ENCODE peak calls at places on chromosomes 16 and 17, in six cellular contexts. Q is ovary, U is HFF-Myc, A is ascending aorta, H is fibroblast of lung, P is fibroblast of pulmonary artery. E is an unnamed sample.
A peak's percentile ranks its signal among the peaks of the same experiment; 100 is the strongest.

GRCh38 chr16:67157892-67158635 is 1.6 kb downstream of the TRADD start:
- DNase-seq in P (no peak), U (no peak), Q (no peak), A (no peak), H (no peak), E (no peak)

GRCh38 chr17:29597361-29598172 is 4.6 kb downstream of the ANKRD13B start:
- DNase-seq in H (no peak), Q (peak; percentile 37), U (no peak), A (no peak), P (no peak), E (no peak)

GRCh38 chr16:69035375-69035774 is 70.1 kb upstream of the HAS3 start:
- DNase-seq in H (no peak), U (no peak), P (no peak), A (no peak), Q (no peak), E (no peak)

GRCh38 chr17:57559634-57560387 is 185.3 kb downstream of the CCDC182 start:
- DNase-seq in H (no peak), A (no peak), Q (no peak), P (no peak), U (no peak), E (no peak)

GRCh38 chr17:17994271-17994670 is 21.6 kb downstream of the DRC3 start:
- DNase-seq in A (no peak), U (no peak), P (peak; percentile 33), Q (peak; percentile 36), H (peak; percentile 38), E (peak; percentile 24)

GRCh38 chr17:73363788-73364522 is 52.2 kb upstream of the CDC42EP4 start:
- DNase-seq in U (no peak), Q (no peak), A (no peak), H (no peak), P (no peak), E (no peak)

GRCh38 chr17:55895112-55895759 is 144.4 kb downstream of the PCTP start:
- DNase-seq in H (no peak), U (no peak), A (no peak), Q (no peak), P (no peak), E (no peak)

GRCh38 chr17:43750154-43750553 is 8.4 kb downstream of the SOST start:
- DNase-seq in Q (no peak), P (no peak), U (no peak), H (no peak), A (no peak), E (no peak)

DNA sequence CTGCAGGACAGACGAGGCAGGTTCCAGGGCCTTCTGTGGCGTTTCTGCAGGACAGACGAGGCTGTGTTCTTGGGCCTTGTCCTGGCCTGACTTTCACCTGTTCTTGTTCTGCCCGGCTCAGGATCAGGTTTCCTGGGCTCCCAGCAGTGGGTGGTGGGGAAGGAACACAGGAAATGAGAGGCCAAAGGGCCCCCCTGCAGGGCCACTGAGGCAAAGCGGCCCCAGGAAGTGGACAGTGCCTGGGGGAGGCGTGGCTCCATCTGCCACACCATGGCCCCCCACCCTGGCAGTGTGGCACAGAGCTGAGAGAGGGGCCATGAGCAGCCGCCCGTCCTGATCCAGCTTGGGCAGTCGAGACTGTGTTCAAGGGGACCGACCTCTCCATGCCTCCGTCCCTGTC is 20.7 kb downstream of the SPIRE2 start:
- DNase-seq in P (no peak), Q (no peak), A (no peak), U (no peak), H (no peak), E (no peak)
- TF ChIP-seq CTCF in P (no peak), Q (no peak), A (no peak), U (no peak), H (no peak), E (no peak)

GRCh38 chr17:44967907-44968224 is 237 bp downstream of the C1QL1 start:
- DNase-seq in A (no peak), Q (peak; percentile 41), U (no peak), P (no peak), H (no peak), E (no peak)
- H3K4me3 ChIP-seq in A (peak overlapping the region; percentile 27), Q (no peak overlapping the region), U (no peak overlapping the region), P (no peak overlapping the region), H (no peak overlapping the region), E (no peak overlapping the region)

DNA sequence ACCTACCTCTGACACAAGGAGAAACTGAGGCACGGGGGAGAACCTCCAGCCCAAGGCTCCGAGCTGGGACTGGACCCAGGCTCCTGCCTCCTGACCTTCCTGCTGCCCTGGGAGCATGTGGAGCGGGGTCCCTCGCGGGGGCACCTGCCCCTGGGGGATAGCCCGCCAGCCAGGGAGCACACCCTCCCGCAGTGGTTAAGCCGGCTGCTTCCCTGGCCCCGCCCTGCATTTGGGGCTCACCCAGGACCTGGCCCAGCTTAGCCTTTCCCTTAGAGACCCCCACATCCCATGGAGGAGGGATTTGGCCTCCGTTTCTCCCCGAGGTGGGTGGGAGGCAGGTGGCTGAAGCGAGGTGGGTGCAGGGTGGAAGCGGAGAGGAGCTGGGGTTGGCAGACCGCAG is 1.8 kb upstream of the CDH15 start:
- DNase-seq in A (no peak), P (no peak), H (no peak), Q (no peak), U (no peak), E (no peak)
- TF ChIP-seq CTCF in A (no peak), P (no peak), H (no peak), Q (no peak), U (no peak), E (no peak)

DNA sequence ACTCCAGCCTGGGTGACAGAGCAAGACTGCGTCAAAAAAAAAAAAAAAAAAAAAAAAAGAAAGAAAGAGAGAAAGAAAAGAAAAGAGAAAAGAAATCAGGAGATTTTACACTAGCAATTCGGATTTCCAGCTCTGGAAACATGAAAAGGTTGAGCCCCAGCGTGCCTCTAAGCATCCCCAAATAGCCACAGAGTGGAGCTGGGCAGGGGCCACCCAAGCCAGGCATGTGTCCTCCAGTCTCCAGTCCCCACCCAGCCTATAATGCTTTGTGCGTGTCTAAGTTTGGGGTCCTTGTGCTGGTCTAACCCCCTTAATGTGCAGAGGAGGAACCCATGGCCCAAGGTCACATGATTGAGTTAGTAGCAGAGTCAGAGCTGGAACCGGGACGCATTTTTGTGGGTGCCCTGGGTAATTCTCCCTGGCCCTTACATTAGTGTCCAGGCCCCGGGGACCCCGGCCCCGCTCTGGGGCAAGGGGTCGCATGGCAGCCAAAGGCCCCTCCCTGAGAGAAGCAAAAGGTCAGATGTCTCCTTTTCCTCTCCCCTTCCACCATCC is 19.9 kb downstream of the ADAM11 start:
- DNase-seq in A (no peak), P (no peak), H (no peak), U (no peak), Q (no peak), E (no peak)
- H3K4me3 ChIP-seq in A (peak overlapping the region; percentile 36), P (peak overlapping the region; percentile 54), H (no peak overlapping the region), U (no peak overlapping the region), Q (no peak overlapping the region), E (peak overlapping the region; percentile 55)

DNA sequence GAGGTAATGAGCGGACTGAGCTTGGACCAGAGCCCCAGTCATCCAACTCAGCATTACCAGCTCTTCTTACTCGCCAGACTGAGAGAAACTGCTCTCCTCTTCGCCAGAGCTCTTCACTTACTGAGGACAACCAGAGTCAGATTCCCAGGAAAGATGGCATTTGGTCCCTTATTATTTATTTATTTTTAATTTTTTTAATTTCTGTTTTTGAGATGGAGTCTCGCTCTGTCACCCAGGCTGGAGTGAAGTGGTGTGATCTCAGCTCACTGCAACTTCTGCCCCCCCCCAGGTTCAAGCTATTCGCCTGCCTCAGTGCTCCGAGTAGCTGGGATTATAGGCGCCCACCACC is 23.3 kb downstream of the DEXI start:
- DNase-seq in P (no peak), H (no peak), A (no peak), Q (no peak), U (no peak), E (no peak)
- TF ChIP-seq CTCF in P (no peak), H (no peak), A (no peak), Q (no peak), U (no peak), E (no peak)

GRCh38 chr17:75878174-75878998 is at the start of gene TRIM47:
- DNase-seq in A (peak; percentile 88), U (no peak), Q (peak; percentile 83), H (peak; percentile 65), P (peak; percentile 77), E (no peak)

GRCh38 chr17:75876938-75877751 is 1.2 kb downstream of the TRIM47 start:
- DNase-seq in H (peak; percentile 94), A (peak; percentile 98), U (peak; percentile 86), Q (peak; percentile 97), P (peak; percentile 98), E (peak; percentile 92)

GRCh38 chr17:75875940-75876189 is 2.5 kb downstream of the TRIM47 start:
- DNase-seq in H (no peak), U (no peak), Q (no peak), A (no peak), P (no peak), E (no peak)

GRCh38 chr17:75876190-75876937 is 2.0 kb downstream of the TRIM47 start:
- DNase-seq in P (no peak), Q (peak; percentile 58), H (no peak), U (no peak), A (peak; percentile 76), E (no peak)

GRCh38 chr17:75877752-75878173 is 618 bp downstream of the TRIM47 start:
- DNase-seq in Q (peak; percentile 77), P (peak; percentile 73), U (no peak), H (peak; percentile 57), A (peak; percentile 86), E (no peak)
- H3K4me3 ChIP-seq in Q (peak overlapping the region; percentile 48), P (peak overlapping the region; percentile 90), U (peak overlapping the region; percentile 52), H (peak overlapping the region; percentile 32), A (peak overlapping the region; percentile 96), E (peak overlapping the region; percentile 75)

GRCh38 chr16:86019446-86020047 is 120.6 kb downstream of the IRF8 start:
- DNase-seq in H (no peak), Q (no peak), A (no peak), P (no peak), U (no peak), E (no peak)
- TF ChIP-seq CTCF in H (peak; percentile 43), Q (no peak), A (no peak), P (peak; percentile 27), U (peak; percentile 35), E (peak; percentile 37)

E was measured in retinal pigment epithelial cell.